ENCODE peak calls at places on chromosomes 6 and 20, in seven cellular contexts. B, M, H, C, T, S and W are unnamed samples. For H3K4me1 and H3K27me3, the result is how much of the 10 kb centered on the place peaks cover.

GRCh38 chr6:144993870-144994269 is 708.7 kb downstream of the UTRN start:
- DNase-seq in T (peak), B (no peak), H (no peak), M (no peak), C (no peak), S (no peak), W (no peak)

GRCh38 chr6:148779142-148779562 is 32.3 kb downstream of the UST start:
- DNase-seq in M (no peak), H (no peak), S (no peak), T (peak), C (no peak), B (no peak), W (no peak)

GRCh38 chr20:25300496-25301170 is 52.7 kb downstream of the PYGB start:
- DNase-seq in S (no peak), C (no peak), B (no peak), H (no peak), M (no peak), T (peak), W (no peak)

GRCh38 chr6:107267006-107267405 is 151.7 kb upstream of the BEND3 start:
- DNase-seq in M (no peak), H (no peak), B (no peak), T (no peak), S (no peak), C (no peak), W (no peak)

GRCh38 chr6:36443498-36443844 is 671 bp downstream of the KCTD20 start:
- DNase-seq in H (no peak), C (no peak), S (no peak), B (no peak), T (no peak), M (no peak), W (no peak)

GRCh38 chr6:33139596-33140206 is 52.6 kb downstream of the COL11A2 start:
- DNase-seq in B (no peak), S (no peak), T (no peak), H (no peak), C (no peak), M (no peak), W (no peak)

GRCh38 chr20:63224272-63225081 is 8.5 kb upstream of the YTHDF1 start:
- DNase-seq in M (peak), T (peak), B (peak), C (peak), S (peak), H (no peak), W (peak)

GRCh38 chr20:42957014-42957694 is 232.6 kb downstream of the PTPRT start:
- DNase-seq in B (no peak), T (no peak), M (no peak), C (no peak), H (no peak), S (no peak), W (no peak)

GRCh38 chr6:149934249-149935156 is 7.3 kb upstream of the ULBP2 start:
- DNase-seq in H (peak), B (peak), S (no peak), M (peak), T (peak), C (no peak), W (no peak)

GRCh38 chr20:48060841-48061720 is 275.8 kb upstream of the SULF2 start:
- DNase-seq in T (no peak), S (no peak), H (no peak), B (no peak), M (no peak), C (no peak), W (no peak)

GRCh38 chr20:4470375-4470774 is 251.3 kb upstream of the PRND start:
- DNase-seq in C (no peak), S (no peak), M (no peak), H (no peak), T (peak), B (no peak), W (no peak)

GRCh38 chr6:118862443-118862842 is 31.5 kb upstream of the ASF1A start:
- DNase-seq in C (no peak), B (no peak), S (no peak), M (no peak), T (no peak), H (no peak), W (no peak)

GRCh38 chr6:80547827-80548226 is 441.4 kb downstream of the BCKDHB start:
- DNase-seq in S (no peak), C (no peak), B (no peak), H (no peak), T (peak), M (no peak), W (no peak)

GRCh38 chr6:45543298-45544235 is 165.8 kb upstream of the SUPT3H start:
- DNase-seq in H (no peak), S (no peak), M (no peak), T (peak), B (no peak), C (no peak), W (no peak)

GRCh38 chr6:33374359-33374910 is 17.2 kb upstream of the KIFC1 start:
- DNase-seq in B (no peak), M (no peak), C (no peak), T (no peak), S (no peak), H (no peak), W (no peak)

GRCh38 chr6:43833223-43833995 is 63.4 kb downstream of the VEGFA start:
- DNase-seq in C (peak), T (peak), M (no peak), H (no peak), B (no peak), S (no peak), W (peak)

GRCh38 chr20:56460459-56460858 is 8.0 kb upstream of the RTF2 start:
- DNase-seq in H (no peak), C (no peak), B (no peak), S (no peak), T (no peak), M (no peak), W (no peak)
- H3K4me1 ChIP-seq in H (under half), C (under half), B (under half), S (under half), T (under half), M (under half), W (under half)

GRCh38 chr6:159969204-159969912 is 476 bp downstream of the IGF2R start:
- DNase-seq in C (no peak), S (peak), T (peak), M (peak), H (peak), B (peak), W (peak)
- TF ChIP-seq CTCF in C (no peak), S (no peak), T (no peak), M (no peak), H (no peak), B (no peak), W (no peak)

GRCh38 chr20:46256293-46256692 is 52.0 kb downstream of the CDH22 start:
- DNase-seq in H (no peak), S (no peak), B (no peak), T (no peak), C (no peak), M (no peak), W (no peak)

GRCh38 chr20:46257887-46258286 is 50.4 kb downstream of the CDH22 start:
- DNase-seq in M (no peak), B (no peak), H (no peak), T (no peak), S (no peak), C (no peak), W (no peak)

GRCh38 chr20:46252352-46253091 is 55.8 kb downstream of the CDH22 start:
- DNase-seq in H (no peak), T (no peak), B (no peak), M (no peak), C (no peak), S (no peak), W (no peak)

GRCh38 chr20:46253391-46253790 is 54.9 kb downstream of the CDH22 start:
- DNase-seq in S (no peak), B (no peak), H (no peak), T (no peak), C (peak), M (no peak), W (no peak)

GRCh38 chr20:46255440-46256104 is 52.7 kb downstream of the CDH22 start:
- DNase-seq in S (peak), H (no peak), T (no peak), C (peak), M (peak), B (peak), W (peak)
- H3K27me3 ChIP-seq in S (half or more), H (under half), T (under half), C (under half), M (under half), B (under half), W (under half)

DNA sequence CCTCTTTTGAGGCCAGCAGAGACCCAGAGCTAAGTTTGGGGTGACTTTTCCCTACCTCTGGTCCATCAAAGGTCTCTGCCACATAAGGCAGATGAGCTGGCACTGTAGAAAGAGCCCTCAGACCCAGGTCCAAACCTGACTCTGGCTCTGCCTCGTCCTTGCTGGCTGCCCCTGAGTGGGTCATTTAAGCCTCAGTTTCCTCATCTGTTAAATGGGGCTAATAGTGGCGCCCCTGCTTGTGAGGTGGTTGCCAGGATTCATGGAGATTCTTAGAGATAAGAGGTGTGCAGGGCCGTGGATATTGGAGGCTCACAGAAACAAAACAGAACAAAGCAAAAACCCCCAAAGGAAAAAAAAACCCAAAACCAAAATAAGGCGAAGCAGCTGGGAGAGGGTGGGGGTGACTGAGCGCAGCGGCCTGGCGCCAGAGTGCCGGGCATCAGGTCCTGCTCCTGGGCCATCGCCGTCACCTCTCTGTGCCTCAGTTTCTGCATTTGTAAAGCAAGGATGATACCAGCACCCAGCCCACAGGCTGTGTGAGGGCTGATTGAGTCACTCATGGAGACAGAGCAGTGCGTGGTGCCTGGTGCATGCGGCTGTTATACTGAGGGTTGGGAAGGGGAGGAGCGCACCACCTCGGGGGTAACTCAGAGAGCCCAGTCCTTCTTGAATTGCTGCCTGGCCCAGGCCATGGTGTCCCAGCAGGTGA is 133.8 kb upstream of the PTPN1 start:
- DNase-seq in H (no peak), C (no peak), M (no peak), S (no peak), B (no peak), T (no peak), W (no peak)
- H3K4me1 ChIP-seq in H (under half), C (under half), M (under half), S (under half), B (under half), T (under half), W (under half)

GRCh38 chr6:27616313-27617045 is 143.6 kb upstream of the ZNF184 start:
- DNase-seq in S (no peak), C (no peak), M (no peak), T (no peak), B (no peak), H (no peak), W (no peak)

GRCh38 chr6:27623103-27623502 is 150.2 kb upstream of the ZNF184 start:
- DNase-seq in T (no peak), H (no peak), M (no peak), S (no peak), B (no peak), C (no peak), W (no peak)

GRCh38 chr6:27617046-27617687 is 144.3 kb upstream of the ZNF184 start:
- DNase-seq in T (no peak), S (no peak), H (no peak), C (no peak), B (no peak), M (no peak), W (no peak)

GRCh38 chr6:27619436-27619835 is 146.5 kb upstream of the ZNF184 start:
- DNase-seq in C (no peak), T (no peak), H (no peak), S (no peak), B (no peak), M (no peak), W (no peak)

DNA sequence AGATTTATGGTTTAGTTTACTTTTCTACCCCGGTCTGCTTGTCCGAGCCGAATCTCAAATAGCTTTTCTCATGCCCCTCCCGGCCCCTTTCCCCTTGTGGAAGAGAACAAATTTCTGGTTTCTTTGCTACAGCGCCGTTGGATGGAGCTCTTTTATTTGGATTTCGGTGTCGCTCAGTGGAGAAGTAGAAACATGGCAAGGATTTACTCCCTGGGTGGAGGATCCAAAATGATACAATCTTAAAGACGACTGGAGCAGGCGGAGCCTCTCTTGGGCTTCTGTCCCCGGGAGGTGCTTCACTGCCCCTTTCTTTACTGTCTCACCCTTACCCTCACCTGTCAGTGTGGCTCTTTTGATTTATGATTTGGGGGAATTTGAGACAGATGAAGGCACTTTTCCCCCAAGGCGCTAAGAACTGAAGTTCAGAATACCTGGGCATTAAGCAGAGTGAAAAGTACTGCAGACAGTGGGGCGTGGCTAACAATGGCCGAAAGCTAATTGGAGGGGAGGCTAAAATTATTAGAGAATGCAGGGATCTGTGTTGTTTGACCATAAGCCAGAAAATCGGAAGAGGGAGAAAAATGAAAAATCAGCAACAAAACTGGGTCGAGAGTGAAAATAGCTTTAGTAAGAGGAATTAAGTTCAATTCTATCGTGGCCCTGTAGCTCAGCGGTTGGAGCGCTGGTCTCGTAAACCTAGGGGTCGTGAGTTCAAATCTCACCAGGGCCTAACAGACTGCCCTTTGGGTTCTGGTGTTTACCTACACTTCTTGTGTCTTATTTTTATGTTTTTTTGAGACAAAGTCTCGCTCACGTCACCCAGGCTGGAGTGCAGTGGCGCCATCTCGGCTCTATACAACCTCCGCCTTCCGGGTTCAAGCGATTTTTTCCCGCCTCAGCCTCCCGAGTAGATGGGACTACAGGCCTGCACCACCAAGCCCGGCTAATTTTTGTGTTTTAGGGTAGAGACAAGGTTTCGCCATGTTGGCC is 145.1 kb upstream of the ZNF184 start:
- DNase-seq in S (no peak), T (peak), C (no peak), M (no peak), H (peak), B (no peak), W (no peak)
- TF ChIP-seq CTCF in S (no peak), T (no peak), C (no peak), M (no peak), H (no peak), B (no peak), W (no peak)